ENCODE peak calls at places on chromosome 9, in five cellular contexts. L is thyroid gland, Q is vagina, V is A549, A is endothelial cell of umbilical vein. J is an unnamed sample.

GRCh38 chr9:88084816-88085215 is 53.5 kb downstream of the SPATA31C2 start:
- DNase-seq in L (no peak), Q (no peak), V (no peak), A (no peak), J (no peak)

GRCh38 chr9:21968331-21969010 is 25.7 kb downstream of the CDKN2A start:
- DNase-seq in L (no peak), Q (no peak), V (no peak), A (peak), J (no peak)

GRCh38 chr9:88968799-88969198 is 22.5 kb upstream of the S1PR3 start:
- DNase-seq in L (no peak), Q (peak), V (no peak), A (no peak), J (no peak)

GRCh38 chr9:93137362-93137761 is 3.3 kb upstream of the NINJ1 start:
- DNase-seq in L (no peak), Q (peak), V (no peak), A (no peak), J (no peak)

GRCh38 chr9:108983885-108984284 is 29.4 kb downstream of the CTNNAL1 start:
- DNase-seq in L (no peak), Q (no peak), V (no peak), A (no peak), J (no peak)

GRCh38 chr9:113580954-113581311 is 117.4 kb downstream of the RGS3 start:
- DNase-seq in L (no peak), Q (no peak), V (no peak), A (no peak), J (no peak)

GRCh38 chr9:117134826-117135411 is 279.9 kb downstream of the ASTN2 start:
- DNase-seq in L (no peak), Q (no peak), V (no peak), A (no peak), J (no peak)

GRCh38 chr9:7266911-7267555 is 509.3 kb downstream of the KDM4C start:
- DNase-seq in L (peak), Q (no peak), V (no peak), A (no peak), J (no peak)

GRCh38 chr9:130172161-130172857 is at the start of gene NCS1:
- DNase-seq in L (peak), Q (no peak), V (peak), A (peak), J (peak)

GRCh38 chr9:36218411-36218901 is 27.7 kb downstream of the CLTA start:
- DNase-seq in L (no peak), Q (no peak), V (no peak), A (no peak), J (no peak)

GRCh38 chr9:109967651-109968331 is 187.8 kb downstream of the PALM2AKAP2 start:
- DNase-seq in L (no peak), Q (no peak), V (no peak), A (no peak), J (no peak)

GRCh38 chr9:128034821-128035764 is 32.0 kb downstream of the NAIF1 start:
- DNase-seq in L (peak), Q (no peak), V (peak), A (peak), J (peak)

GRCh38 chr9:79621916-79622575 is 50.3 kb downstream of the TLE4 start:
- DNase-seq in L (no peak), Q (no peak), V (no peak), A (no peak), J (no peak)

GRCh38 chr9:121593066-121593465 is 58.4 kb upstream of the DAB2IP start:
- DNase-seq in L (no peak), Q (no peak), V (no peak), A (no peak), J (no peak)

GRCh38 chr9:97559111-97559514 is 57.6 kb downstream of the TMOD1 start:
- DNase-seq in L (no peak), Q (no peak), V (no peak), A (no peak), J (no peak)

GRCh38 chr9:127154390-127155191 is 32.2 kb upstream of the ANGPTL2 start:
- DNase-seq in L (no peak), Q (peak), V (no peak), A (peak), J (peak)

GRCh38 chr9:134993416-134993815 is 75.7 kb upstream of the FCN1 start:
- DNase-seq in L (no peak), Q (no peak), V (no peak), A (no peak), J (no peak)

GRCh38 chr9:127676636-127677035 is 30.2 kb upstream of the CFAP157 start:
- DNase-seq in L (no peak), Q (no peak), V (no peak), A (no peak), J (no peak)

GRCh38 chr9:98020471-98021145 is 35.9 kb upstream of the NANS start:
- DNase-seq in L (peak), Q (no peak), V (no peak), A (no peak), J (no peak)

GRCh38 chr9:116959775-116960174 is 272.7 kb downstream of the TRIM32 start:
- DNase-seq in L (no peak), Q (no peak), V (no peak), A (no peak), J (no peak)

GRCh38 chr9:130570200-130570599 is 9.2 kb upstream of the FUBP3 start:
- DNase-seq in L (peak), Q (no peak), V (no peak), A (no peak), J (no peak)

GRCh38 chr9:4955836-4956235 is 29.2 kb upstream of the JAK2 start:
- DNase-seq in L (no peak), Q (no peak), V (peak), A (no peak), J (no peak)

GRCh38 chr9:93154293-93154903 is 20.3 kb upstream of the NINJ1 start:
- DNase-seq in L (peak), Q (no peak), V (peak), A (peak), J (no peak)

GRCh38 chr9:107422189-107422802 is 67.3 kb downstream of the KLF4 start:
- DNase-seq in L (peak), Q (no peak), V (peak), A (peak), J (peak)

GRCh38 chr9:89788457-89788856 is 183.6 kb downstream of the GADD45G start:
- DNase-seq in L (no peak), Q (no peak), V (no peak), A (no peak), J (no peak)

GRCh38 chr9:89448381-89448780 is 49.5 kb downstream of the SEMA4D start:
- DNase-seq in L (no peak), Q (no peak), V (no peak), A (no peak), J (no peak)

GRCh38 chr9:122127396-122127798 is 32.2 kb downstream of the NDUFA8 start:
- DNase-seq in L (no peak), Q (no peak), V (no peak), A (no peak), J (no peak)

GRCh38 chr9:72540348-72540873 is 19.0 kb downstream of the TMC1 start:
- DNase-seq in L (no peak), Q (no peak), V (peak), A (no peak), J (no peak)

GRCh38 chr9:134698587-134699342 is 57.2 kb downstream of the COL5A1 start:
- DNase-seq in L (peak), Q (no peak), V (peak), A (peak), J (peak)

GRCh38 chr9:129141066-129142041 is 30.1 kb downstream of the PTPA start:
- DNase-seq in L (peak), Q (peak), V (peak), A (peak), J (peak)

GRCh38 chr9:127450170-127450830 is 906 bp downstream of the RPL12 start:
- DNase-seq in L (no peak), Q (no peak), V (peak), A (peak), J (no peak)

GRCh38 chr9:27572918-27573698 is at the start of gene C9orf72:
- DNase-seq in L (peak), Q (peak), V (no peak), A (peak), J (peak)

GRCh38 chr9:81787747-81788632 is 98.6 kb upstream of the TLE1 start:
- DNase-seq in L (peak), Q (no peak), V (peak), A (peak), J (peak)

GRCh38 chr9:94993141-94993820 is 266.8 kb downstream of the AOPEP start:
- DNase-seq in L (no peak), Q (no peak), V (no peak), A (no peak), J (no peak)

GRCh38 chr9:69215774-69216482 is 41.9 kb downstream of the TJP2 start:
- DNase-seq in L (no peak), Q (no peak), V (no peak), A (peak), J (no peak)

DNA sequence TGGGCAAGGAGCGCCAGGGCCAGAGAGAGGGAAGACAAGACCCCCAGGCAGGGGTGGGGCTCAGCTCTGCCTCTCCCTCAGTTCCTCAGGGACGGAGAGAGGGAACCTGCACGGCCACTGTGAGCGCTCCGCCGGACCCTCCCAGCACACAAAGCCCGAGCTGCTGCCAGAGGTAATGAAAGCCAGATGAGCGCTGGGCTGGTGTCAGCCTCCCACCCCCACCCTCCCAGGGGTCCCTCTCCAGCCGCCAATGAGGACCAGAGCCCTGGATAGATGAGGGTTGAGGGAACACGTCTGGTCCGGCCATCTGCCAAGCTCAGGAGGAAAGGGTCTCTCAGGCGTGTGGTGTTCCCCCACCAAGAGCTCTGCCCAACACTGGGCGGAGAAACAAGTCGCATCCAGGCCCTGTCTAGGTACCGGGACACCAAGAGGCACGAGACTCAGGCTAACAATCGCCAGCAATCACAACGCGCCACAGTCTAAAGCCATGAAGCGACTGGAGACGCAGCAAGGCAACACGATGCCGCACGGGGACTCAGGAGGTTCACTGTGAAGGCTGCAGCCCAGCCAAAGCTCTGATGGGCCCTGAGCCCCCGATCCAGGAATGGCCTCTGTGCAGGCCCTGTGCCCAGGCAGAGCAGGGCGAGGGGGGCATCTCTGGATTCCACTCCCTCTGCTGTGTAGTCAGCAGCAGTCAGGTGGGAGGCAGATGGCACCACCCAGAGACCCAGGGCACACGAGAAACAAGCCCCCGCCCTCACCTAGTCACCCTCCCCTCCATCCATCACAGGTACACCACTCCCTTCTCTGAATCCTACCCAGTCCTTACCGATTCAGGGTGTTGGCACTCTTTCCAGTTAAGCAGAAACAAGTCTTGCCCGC is 1.3 kb downstream of the RALGDS start:
- DNase-seq in L (no peak), Q (no peak), V (no peak), A (no peak), J (no peak)
- H3K27ac ChIP-seq in L (peak), Q (peak), V (peak), A (peak), J (peak)

GRCh38 chr9:136926154-136926704 is 18.3 kb downstream of the FBXW5 start:
- DNase-seq in L (no peak), Q (no peak), V (no peak), A (no peak), J (no peak)

GRCh38 chr9:136926749-136927148 is 17.8 kb downstream of the FBXW5 start:
- DNase-seq in L (no peak), Q (no peak), V (no peak), A (no peak), J (no peak)

GRCh38 chr9:136927343-136928261 is 16.9 kb downstream of the FBXW5 start:
- DNase-seq in L (no peak), Q (no peak), V (no peak), A (no peak), J (no peak)

GRCh38 chr9:136930014-136930413 is 14.5 kb downstream of the FBXW5 start:
- DNase-seq in L (no peak), Q (no peak), V (no peak), A (no peak), J (no peak)

GRCh38 chr9:136928591-136928990 is 15.9 kb downstream of the FBXW5 start:
- DNase-seq in L (no peak), Q (no peak), V (no peak), A (no peak), J (no peak)
- H3K4me3 ChIP-seq in L (no peak), Q (no peak), V (no peak), A (no peak), J (no peak)

GRCh38 chr9:14992516-14992915 is 82.3 kb upstream of the FREM1 start:
- DNase-seq in L (no peak), Q (no peak), V (no peak), A (peak), J (no peak)

GRCh38 chr9:14994738-14995137 is 84.5 kb upstream of the FREM1 start:
- DNase-seq in L (no peak), Q (no peak), V (no peak), A (no peak), J (no peak)

GRCh38 chr9:14993891-14994554 is 83.8 kb upstream of the FREM1 start:
- DNase-seq in L (no peak), Q (no peak), V (no peak), A (peak), J (no peak)

GRCh38 chr9:14992025-14992424 is 81.8 kb upstream of the FREM1 start:
- DNase-seq in L (no peak), Q (no peak), V (no peak), A (no peak), J (no peak)

DNA sequence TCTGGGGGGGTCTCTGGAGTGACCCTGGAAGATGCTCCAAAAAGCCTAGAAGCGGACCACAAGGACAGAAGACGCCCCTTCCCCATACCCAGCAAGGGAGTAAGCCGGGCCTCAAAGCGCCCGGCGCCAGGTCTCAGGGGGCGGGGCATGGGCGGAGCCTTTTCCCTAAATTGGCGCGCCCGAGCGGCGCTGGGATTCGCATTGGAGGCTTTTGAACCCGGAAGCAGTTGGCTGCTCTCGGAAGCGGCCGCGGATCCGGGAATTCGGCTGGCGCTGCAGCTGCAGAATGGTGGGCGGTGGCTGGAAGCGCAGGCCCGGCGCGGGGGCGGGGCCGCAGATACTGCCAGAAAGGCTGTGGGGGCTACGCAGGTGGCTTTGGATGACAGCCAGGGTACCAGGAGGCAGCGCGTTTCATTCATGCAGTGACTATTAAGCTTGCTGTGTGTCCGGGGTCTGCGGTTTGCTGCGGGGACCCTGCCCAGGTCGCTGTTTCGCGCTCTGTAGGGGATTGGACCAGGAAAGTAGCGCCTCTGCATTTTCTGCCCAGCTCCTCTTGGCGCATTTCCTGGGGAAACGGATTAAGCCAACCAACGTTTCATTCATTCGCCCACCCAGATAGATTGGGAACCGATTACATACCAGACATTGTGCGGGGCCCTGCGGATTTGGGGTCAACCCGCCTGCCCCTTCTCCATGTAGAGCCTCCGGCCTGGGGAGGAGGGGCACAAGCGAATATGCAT is 83.0 kb upstream of the FREM1 start:
- DNase-seq in L (peak), Q (no peak), V (peak), A (peak), J (peak)
- TF ChIP-seq POLR2A in L (no peak), Q (no peak), V (no peak), A (peak), J (peak)

DNA sequence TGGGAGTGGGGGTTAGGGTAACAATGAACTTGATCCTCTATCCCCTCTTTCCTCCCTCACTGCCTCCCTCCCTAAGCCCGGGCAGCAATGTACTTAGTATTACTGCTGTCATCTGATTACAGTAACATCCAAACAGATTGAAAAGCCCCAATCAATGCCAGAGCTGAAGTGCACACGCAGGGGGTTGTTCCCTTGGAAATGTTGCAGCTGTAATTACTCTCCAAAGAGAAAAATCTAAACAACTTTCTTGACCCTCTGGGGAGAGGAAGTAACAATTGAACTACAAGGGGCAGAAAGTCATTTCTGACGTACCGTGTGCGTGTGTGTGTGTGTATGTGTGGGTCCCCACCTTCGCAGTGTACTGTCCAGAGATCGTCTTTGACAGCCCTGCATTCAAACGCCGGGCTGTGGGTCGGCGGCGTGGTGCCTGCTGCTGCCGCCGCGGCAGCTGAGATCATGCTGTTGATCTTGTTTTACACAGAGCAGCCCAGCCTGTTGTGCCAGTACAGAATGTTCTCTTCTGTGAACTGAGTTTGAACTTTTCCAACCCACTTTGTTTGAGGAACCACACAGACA is 66.0 kb upstream of the KLF9 start:
- DNase-seq in L (peak), Q (peak), V (no peak), A (peak), J (peak)
- H3K27ac ChIP-seq in L (peak), Q (peak), V (no peak), A (peak), J (peak)

DNA sequence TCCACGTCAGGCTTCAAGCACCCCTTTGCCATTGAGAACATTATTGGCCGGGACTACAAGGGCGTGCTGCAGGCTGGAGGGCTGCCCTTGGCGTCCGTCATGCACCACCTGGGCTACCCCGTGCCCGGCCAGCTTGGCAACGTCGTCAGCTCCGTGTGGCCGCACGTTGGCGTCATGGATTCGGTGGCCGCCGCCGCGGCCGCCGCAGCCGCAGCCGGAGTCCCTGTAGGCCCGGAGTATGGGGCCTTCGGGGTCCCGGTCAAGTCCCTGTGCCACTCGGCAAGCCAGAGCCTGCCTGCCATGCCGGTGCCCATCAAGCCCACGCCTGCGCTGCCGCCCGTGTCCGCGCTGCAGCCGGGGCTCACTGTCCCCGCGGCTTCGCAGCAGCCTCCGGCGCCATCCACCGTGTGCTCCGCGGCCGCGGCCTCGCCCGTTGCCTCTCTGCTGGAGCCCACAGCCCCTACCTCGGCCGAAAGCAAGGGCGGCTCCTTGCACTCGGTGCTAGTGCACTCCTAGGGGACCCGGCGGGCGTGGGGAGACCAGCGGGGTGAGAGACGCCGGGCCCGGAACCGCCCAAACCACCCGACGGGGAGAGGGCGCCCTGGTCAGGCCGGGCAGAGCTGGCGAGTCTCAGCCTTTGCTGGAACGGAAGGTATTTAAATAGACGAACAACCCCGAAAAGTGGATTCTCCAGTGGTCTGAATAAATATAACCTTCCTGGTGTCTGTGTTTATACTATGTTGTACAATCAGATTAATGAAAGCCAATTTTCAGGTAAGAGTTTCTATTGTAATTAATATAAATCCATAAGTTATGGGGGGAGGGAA is 1.2 kb downstream of the FOXB2 start:
- DNase-seq in L (peak), Q (no peak), V (no peak), A (no peak), J (no peak)
- H3K4me3 ChIP-seq in L (no peak), Q (no peak), V (peak), A (no peak), J (no peak)

GRCh38 chr9:132160802-132161742 is 786 bp upstream of the NTNG2 start:
- DNase-seq in L (peak), Q (no peak), V (peak), A (peak), J (no peak)
- TF ChIP-seq POLR2A in L (no peak), Q (no peak), V (no peak), A (no peak), J (no peak)

GRCh38 chr9:26375448-26375847 is 517.2 kb downstream of the CAAP1 start:
- DNase-seq in L (no peak), Q (no peak), V (no peak), A (no peak), J (no peak)
- H3K27ac ChIP-seq in L (no peak), Q (no peak), V (no peak), A (no peak), J (no peak)

GRCh38 chr9:37922391-37923120 is 18.6 kb upstream of the SLC25A51 start:
- DNase-seq in L (no peak), Q (no peak), V (no peak), A (no peak), J (no peak)
- H3K4me3 ChIP-seq in L (no peak), Q (no peak), V (no peak), A (no peak), J (no peak)